ENCODE peak calls at places on chromosomes 3 and 15, in five cellular contexts. P, I, E, L and J are unnamed samples.

GRCh38 chr15:74626336-74626735 is 10.7 kb downstream of the CLK3 start:
- DNase-seq in E (no peak), P (no peak), L (no peak), I (no peak), J (no peak)

GRCh38 chr15:40755821-40756220 is 767 bp upstream of the RMDN3 start:
- DNase-seq in P (no peak), I (no peak), L (no peak), E (no peak), J (no peak)

GRCh38 chr3:59821274-59821673 is 771.4 kb upstream of the CFAP20DC start:
- DNase-seq in E (no peak), I (no peak), P (no peak), L (no peak), J (no peak)

GRCh38 chr3:123719785-123720531 is 135.1 kb upstream of the HACD2 start:
- DNase-seq in E (no peak), P (no peak), L (no peak), I (no peak), J (no peak)

GRCh38 chr15:48145923-48146322 is 25.1 kb downstream of the SLC24A5 start:
- DNase-seq in E (no peak), I (no peak), P (no peak), L (no peak), J (no peak)

GRCh38 chr3:95197661-95198060 is 1134.8 kb downstream of the NSUN3 start:
- DNase-seq in E (no peak), P (no peak), L (no peak), I (no peak), J (no peak)

GRCh38 chr15:32828507-32829186 is 110.8 kb downstream of the GREM1 start:
- DNase-seq in I (no peak), L (peak), P (peak), E (no peak), J (peak)

GRCh38 chr3:191236635-191237034 is 37.6 kb downstream of the OSTN start:
- DNase-seq in E (no peak), I (no peak), L (no peak), P (peak), J (peak)

GRCh38 chr3:12751548-12751947 is 7.5 kb downstream of the TMEM40 start:
- DNase-seq in P (no peak), I (no peak), E (no peak), L (peak), J (no peak)

GRCh38 chr3:194212021-194212868 is 76.3 kb downstream of the HES1 start:
- DNase-seq in E (no peak), I (no peak), L (no peak), P (peak), J (no peak)

GRCh38 chr3:117637666-117638065 is 928.1 kb downstream of the TUSC7 start:
- DNase-seq in L (no peak), P (no peak), I (no peak), E (no peak), J (no peak)

GRCh38 chr3:186921578-186921977 is 8.7 kb upstream of the ST6GAL1 start:
- DNase-seq in P (no peak), I (no peak), E (no peak), L (no peak), J (no peak)